ENCODE peak calls at places on chromosomes 11 and 22, in six cellular contexts. One of them, this sample, is unnamed.

GRCh38 chr11:1771700-1772099 is 8.0 kb upstream of the CTSD start:
- DNase-seq in upper lobe of right lung: peak
- DNase-seq in lower lobe of right lung: peak
- DNase-seq in Panc1: no peak
- DNase-seq in right cardiac atrium: peak
- DNase-seq in astrocyte of the cerebellum: no peak
- DNase-seq in this sample: peak

GRCh38 chr22:31754813-31755212 is 994 bp downstream of the DEPDC5 start:
- DNase-seq in Panc1: no peak
- DNase-seq in upper lobe of right lung: no peak
- DNase-seq in lower lobe of right lung: no peak
- DNase-seq in right cardiac atrium: no peak
- DNase-seq in astrocyte of the cerebellum: no peak
- DNase-seq in this sample: no peak

GRCh38 chr11:69481393-69481844 is at the start of gene LINC01488:
- DNase-seq in Panc1: no peak
- DNase-seq in astrocyte of the cerebellum: no peak
- DNase-seq in right cardiac atrium: no peak
- DNase-seq in upper lobe of right lung: peak
- DNase-seq in lower lobe of right lung: peak
- DNase-seq in this sample: no peak

GRCh38 chr22:39214383-39215069 is 30.3 kb downstream of the PDGFB start:
- DNase-seq in right cardiac atrium: no peak
- DNase-seq in astrocyte of the cerebellum: no peak
- DNase-seq in Panc1: no peak
- DNase-seq in lower lobe of right lung: peak
- DNase-seq in upper lobe of right lung: peak
- DNase-seq in this sample: peak

GRCh38 chr11:57885298-57886035 is 123.9 kb downstream of the CTNND1 start:
- DNase-seq in right cardiac atrium: no peak
- DNase-seq in upper lobe of right lung: no peak
- DNase-seq in Panc1: no peak
- DNase-seq in astrocyte of the cerebellum: no peak
- DNase-seq in lower lobe of right lung: no peak
- DNase-seq in this sample: no peak

GRCh38 chr11:73137262-73137941 is 4.7 kb downstream of the FCHSD2 start:
- DNase-seq in astrocyte of the cerebellum: no peak
- DNase-seq in lower lobe of right lung: no peak
- DNase-seq in Panc1: no peak
- DNase-seq in upper lobe of right lung: no peak
- DNase-seq in right cardiac atrium: no peak
- DNase-seq in this sample: no peak

GRCh38 chr11:134358853-134359490 is 27.2 kb downstream of the GLB1L2 start:
- DNase-seq in Panc1: no peak
- DNase-seq in lower lobe of right lung: no peak
- DNase-seq in astrocyte of the cerebellum: no peak
- DNase-seq in right cardiac atrium: no peak
- DNase-seq in upper lobe of right lung: peak
- DNase-seq in this sample: no peak

GRCh38 chr22:30335236-30335635 is 8.5 kb upstream of the TBC1D10A start:
- DNase-seq in right cardiac atrium: no peak
- DNase-seq in astrocyte of the cerebellum: no peak
- DNase-seq in lower lobe of right lung: no peak
- DNase-seq in Panc1: no peak
- DNase-seq in upper lobe of right lung: no peak
- DNase-seq in this sample: no peak

GRCh38 chr11:108316061-108316460 is 93.2 kb downstream of the ATM start:
- DNase-seq in astrocyte of the cerebellum: no peak
- DNase-seq in Panc1: no peak
- DNase-seq in lower lobe of right lung: no peak
- DNase-seq in upper lobe of right lung: no peak
- DNase-seq in right cardiac atrium: no peak
- DNase-seq in this sample: no peak

GRCh38 chr11:67442504-67443398 is 525 bp downstream of the CORO1B start:
- DNase-seq in right cardiac atrium: no peak
- DNase-seq in astrocyte of the cerebellum: no peak
- DNase-seq in Panc1: no peak
- DNase-seq in upper lobe of right lung: no peak
- DNase-seq in lower lobe of right lung: no peak
- DNase-seq in this sample: no peak

GRCh38 chr11:67440229-67441081 is 2.8 kb downstream of the CORO1B start:
- DNase-seq in upper lobe of right lung: no peak
- DNase-seq in astrocyte of the cerebellum: no peak
- DNase-seq in Panc1: no peak
- DNase-seq in right cardiac atrium: no peak
- DNase-seq in lower lobe of right lung: no peak
- DNase-seq in this sample: no peak

GRCh38 chr11:67439321-67440228 is 2.1 kb upstream of the PTPRCAP start:
- DNase-seq in right cardiac atrium: peak
- DNase-seq in astrocyte of the cerebellum: no peak
- DNase-seq in lower lobe of right lung: no peak
- DNase-seq in upper lobe of right lung: no peak
- DNase-seq in Panc1: no peak
- DNase-seq in this sample: no peak

GRCh38 chr11:67441082-67441683 is 2.1 kb downstream of the CORO1B start:
- DNase-seq in right cardiac atrium: no peak
- DNase-seq in Panc1: no peak
- DNase-seq in lower lobe of right lung: no peak
- DNase-seq in astrocyte of the cerebellum: no peak
- DNase-seq in upper lobe of right lung: no peak
- DNase-seq in this sample: no peak

GRCh38 chr11:67441731-67442401 is 1.4 kb downstream of the CORO1B start:
- DNase-seq in right cardiac atrium: no peak
- DNase-seq in astrocyte of the cerebellum: no peak
- DNase-seq in lower lobe of right lung: no peak
- DNase-seq in upper lobe of right lung: no peak
- DNase-seq in Panc1: no peak
- DNase-seq in this sample: no peak
- H3K4me3 ChIP-seq in right cardiac atrium: no peak
- H3K4me3 ChIP-seq in astrocyte of the cerebellum: peak
- H3K4me3 ChIP-seq in lower lobe of right lung: peak
- H3K4me3 ChIP-seq in upper lobe of right lung: no peak
- H3K4me3 ChIP-seq in Panc1: peak
- H3K4me3 ChIP-seq in this sample: peak

GRCh38 chr11:93662177-93662575 is 694 bp downstream of the CEP295 start:
- DNase-seq in astrocyte of the cerebellum: no peak
- DNase-seq in upper lobe of right lung: no peak
- DNase-seq in Panc1: no peak
- DNase-seq in lower lobe of right lung: no peak
- DNase-seq in right cardiac atrium: no peak
- DNase-seq in this sample: no peak

GRCh38 chr11:93659216-93659615 is 2.3 kb upstream of the CEP295 start:
- DNase-seq in lower lobe of right lung: no peak
- DNase-seq in astrocyte of the cerebellum: no peak
- DNase-seq in right cardiac atrium: no peak
- DNase-seq in Panc1: no peak
- DNase-seq in upper lobe of right lung: no peak
- DNase-seq in this sample: no peak

GRCh38 chr11:93659841-93660240 is 1.6 kb upstream of the CEP295 start:
- DNase-seq in Panc1: no peak
- DNase-seq in astrocyte of the cerebellum: no peak
- DNase-seq in lower lobe of right lung: no peak
- DNase-seq in right cardiac atrium: no peak
- DNase-seq in upper lobe of right lung: no peak
- DNase-seq in this sample: no peak

GRCh38 chr11:93668171-93668570 is 6.7 kb downstream of the CEP295 start:
- DNase-seq in lower lobe of right lung: no peak
- DNase-seq in right cardiac atrium: no peak
- DNase-seq in astrocyte of the cerebellum: peak
- DNase-seq in Panc1: no peak
- DNase-seq in upper lobe of right lung: no peak
- DNase-seq in this sample: peak

GRCh38 chr11:93663021-93663420 is 1.5 kb downstream of the CEP295 start:
- DNase-seq in lower lobe of right lung: no peak
- DNase-seq in right cardiac atrium: no peak
- DNase-seq in astrocyte of the cerebellum: no peak
- DNase-seq in upper lobe of right lung: no peak
- DNase-seq in Panc1: no peak
- DNase-seq in this sample: no peak
- H3K4me3 ChIP-seq in lower lobe of right lung: no peak
- H3K4me3 ChIP-seq in right cardiac atrium: no peak
- H3K4me3 ChIP-seq in astrocyte of the cerebellum: no peak
- H3K4me3 ChIP-seq in upper lobe of right lung: no peak
- H3K4me3 ChIP-seq in Panc1: no peak
- H3K4me3 ChIP-seq in this sample: peak

GRCh38 chr11:22477312-22477711 is 139.1 kb downstream of the SLC17A6 start:
- DNase-seq in lower lobe of right lung: no peak
- DNase-seq in right cardiac atrium: no peak
- DNase-seq in upper lobe of right lung: no peak
- DNase-seq in astrocyte of the cerebellum: no peak
- DNase-seq in Panc1: no peak
- DNase-seq in this sample: no peak
- H3K4me3 ChIP-seq in lower lobe of right lung: no peak
- H3K4me3 ChIP-seq in right cardiac atrium: no peak
- H3K4me3 ChIP-seq in upper lobe of right lung: no peak
- H3K4me3 ChIP-seq in astrocyte of the cerebellum: no peak
- H3K4me3 ChIP-seq in Panc1: no peak
- H3K4me3 ChIP-seq in this sample: no peak

DNA sequence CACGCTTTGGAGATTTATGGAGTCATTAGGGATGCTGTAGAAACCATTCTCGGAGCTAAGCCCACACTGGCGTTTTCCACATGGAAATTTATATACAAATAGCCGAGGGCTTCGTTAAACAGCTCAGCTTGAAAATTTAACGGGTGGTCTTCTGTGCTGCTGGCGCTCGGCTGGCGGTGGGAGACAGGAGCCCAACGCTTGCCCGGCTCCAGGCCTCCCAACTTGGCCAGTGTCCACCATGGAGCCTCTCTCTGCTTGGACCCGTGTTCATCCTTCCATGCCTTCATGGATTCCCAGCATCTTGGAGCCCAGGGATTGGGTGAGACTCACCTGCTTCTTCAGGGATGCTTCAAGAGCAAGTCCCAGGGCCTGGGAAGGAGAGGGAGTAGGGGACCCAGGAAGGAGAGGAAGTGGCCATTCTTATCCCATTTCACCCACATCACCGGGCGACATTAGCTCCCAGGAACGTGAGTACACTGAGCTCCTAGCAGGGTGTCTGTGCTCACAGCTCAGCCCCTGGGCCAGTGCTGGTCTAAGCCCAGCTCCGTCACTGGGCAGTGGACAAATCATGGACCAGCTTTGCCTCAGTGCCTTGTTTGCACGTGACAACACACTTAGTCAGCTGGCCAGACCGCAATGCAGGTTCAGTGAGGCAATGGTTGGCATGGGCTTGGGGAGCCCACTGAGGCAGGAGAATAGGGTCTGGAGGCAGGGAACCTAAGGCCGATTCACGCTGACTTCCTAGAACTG is 944.3 kb downstream of the BRD1 start:
- DNase-seq in lower lobe of right lung: peak
- DNase-seq in Panc1: no peak
- DNase-seq in upper lobe of right lung: peak
- DNase-seq in astrocyte of the cerebellum: no peak
- DNase-seq in right cardiac atrium: no peak
- DNase-seq in this sample: no peak
- H3K4me3 ChIP-seq in lower lobe of right lung: no peak
- H3K4me3 ChIP-seq in Panc1: no peak
- H3K4me3 ChIP-seq in upper lobe of right lung: no peak
- H3K4me3 ChIP-seq in astrocyte of the cerebellum: no peak
- H3K4me3 ChIP-seq in right cardiac atrium: no peak
- H3K4me3 ChIP-seq in this sample: no peak

DNA sequence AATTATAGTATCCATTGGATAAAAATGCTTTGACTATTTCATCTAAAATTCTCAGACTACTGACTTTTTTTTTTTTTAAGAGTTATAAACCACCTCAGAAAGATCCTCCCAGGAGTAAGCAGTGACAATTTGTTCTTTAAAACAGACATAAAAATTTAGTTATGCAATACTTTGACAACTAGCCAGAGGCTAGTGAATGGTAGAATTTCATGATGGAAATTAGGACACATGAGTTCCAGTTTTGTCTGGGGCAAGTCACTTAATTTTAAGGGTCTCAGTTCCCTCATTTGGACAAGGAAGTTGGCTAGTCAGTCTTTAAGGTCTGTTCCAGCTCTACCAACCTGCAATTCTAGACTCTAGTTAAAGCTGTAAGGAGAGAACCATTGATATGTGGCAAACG is 2.9 kb downstream of the IL18 start:
- DNase-seq in right cardiac atrium: no peak
- DNase-seq in Panc1: no peak
- DNase-seq in astrocyte of the cerebellum: no peak
- DNase-seq in lower lobe of right lung: no peak
- DNase-seq in upper lobe of right lung: no peak
- DNase-seq in this sample: no peak
- H3K4me3 ChIP-seq in right cardiac atrium: no peak
- H3K4me3 ChIP-seq in Panc1: no peak
- H3K4me3 ChIP-seq in astrocyte of the cerebellum: no peak
- H3K4me3 ChIP-seq in lower lobe of right lung: no peak
- H3K4me3 ChIP-seq in upper lobe of right lung: no peak
- H3K4me3 ChIP-seq in this sample: no peak

GRCh38 chr11:76631566-76632308 is 38.8 kb downstream of the LRRC32 start:
- DNase-seq in right cardiac atrium: no peak
- DNase-seq in astrocyte of the cerebellum: no peak
- DNase-seq in upper lobe of right lung: no peak
- DNase-seq in Panc1: no peak
- DNase-seq in lower lobe of right lung: no peak
- DNase-seq in this sample: no peak

GRCh38 chr11:76629133-76629852 is 41.3 kb downstream of the LRRC32 start:
- DNase-seq in Panc1: no peak
- DNase-seq in astrocyte of the cerebellum: no peak
- DNase-seq in right cardiac atrium: peak
- DNase-seq in lower lobe of right lung: peak
- DNase-seq in upper lobe of right lung: no peak
- DNase-seq in this sample: no peak

GRCh38 chr11:76632492-76632891 is 38.1 kb downstream of the LRRC32 start:
- DNase-seq in astrocyte of the cerebellum: no peak
- DNase-seq in Panc1: no peak
- DNase-seq in right cardiac atrium: no peak
- DNase-seq in lower lobe of right lung: no peak
- DNase-seq in upper lobe of right lung: no peak
- DNase-seq in this sample: no peak

GRCh38 chr11:76629853-76630599 is 40.5 kb downstream of the LRRC32 start:
- DNase-seq in astrocyte of the cerebellum: no peak
- DNase-seq in Panc1: no peak
- DNase-seq in right cardiac atrium: peak
- DNase-seq in upper lobe of right lung: peak
- DNase-seq in lower lobe of right lung: peak
- DNase-seq in this sample: no peak

DNA sequence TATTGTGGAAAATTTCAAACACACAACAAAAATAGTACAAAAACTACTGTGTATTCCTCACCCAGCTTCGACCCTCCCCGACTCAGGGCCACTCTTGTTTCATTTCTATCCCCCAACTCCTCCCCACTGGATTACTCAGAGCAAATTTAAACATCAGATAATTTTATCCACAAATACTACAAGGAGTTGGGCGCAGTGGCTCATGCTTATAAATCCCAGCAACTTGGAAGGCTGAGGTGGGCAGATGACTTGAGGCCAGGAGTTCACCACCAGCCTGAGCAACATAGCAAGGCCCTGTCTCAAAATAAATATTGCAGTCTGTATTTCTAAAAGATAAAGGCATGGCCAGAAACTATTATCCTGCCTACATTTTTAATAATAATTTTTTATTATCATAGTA is 39.9 kb downstream of the LRRC32 start:
- DNase-seq in upper lobe of right lung: no peak
- DNase-seq in Panc1: no peak
- DNase-seq in right cardiac atrium: no peak
- DNase-seq in lower lobe of right lung: no peak
- DNase-seq in astrocyte of the cerebellum: no peak
- DNase-seq in this sample: no peak
- H3K4me3 ChIP-seq in upper lobe of right lung: no peak
- H3K4me3 ChIP-seq in Panc1: no peak
- H3K4me3 ChIP-seq in right cardiac atrium: no peak
- H3K4me3 ChIP-seq in lower lobe of right lung: peak
- H3K4me3 ChIP-seq in astrocyte of the cerebellum: no peak
- H3K4me3 ChIP-seq in this sample: no peak

This sample was measured in epithelial cell of proximal tubule.